ENCODE peak calls at places on chromosomes 2 and 18, in nine cellular contexts. J is NB4, A is heart right ventricle, T is MCF 10A, K is ACHN, M is endodermal cell, B is SK-MEL-5, F is head of caudate nucleus, W is MG63. H is an unnamed sample.

GRCh38 chr2:33583194-33583938 is 15.7 kb downstream of the FAM98A start:
- DNase-seq in J (peak; percentile 64), A (no peak), T (peak; percentile 49), K (peak; percentile 42), M (peak; percentile 53), B (peak; percentile 69), F (peak; percentile 38), W (no peak), H (peak; percentile 17)

GRCh38 chr2:25042321-25043240 is 705 bp downstream of the EFR3B start:
- DNase-seq in J (peak; percentile 49), A (peak; percentile 43), T (no peak), K (peak; percentile 38), M (peak; percentile 79), B (no peak), F (peak; percentile 50), W (peak; percentile 34), H (no peak)

GRCh38 chr2:138369856-138370255 is 131.7 kb upstream of the SPOPL start:
- DNase-seq in J (no peak), A (no peak), T (no peak), K (no peak), M (no peak), B (no peak), F (no peak), W (peak; percentile 16), H (no peak)

GRCh38 chr2:16948073-16948472 is 282.4 kb upstream of the CYRIA start:
- DNase-seq in J (no peak), A (no peak), T (no peak), K (no peak), M (peak; percentile 71), B (no peak), F (no peak), W (no peak), H (no peak)

GRCh38 chr18:48045744-48046143 is 115.3 kb upstream of the SMAD2 start:
- DNase-seq in J (no peak), A (no peak), T (no peak), K (no peak), M (no peak), B (no peak), F (no peak), W (no peak), H (no peak)

GRCh38 chr2:54556659-54557121 is 100.6 kb downstream of the SPTBN1 start:
- DNase-seq in J (no peak), A (no peak), T (peak; percentile 37), K (peak; percentile 72), M (no peak), B (no peak), F (no peak), W (no peak), H (peak; percentile 74)

GRCh38 chr2:235641956-235642355 is 148.1 kb downstream of the AGAP1 start:
- DNase-seq in J (no peak), A (no peak), T (no peak), K (no peak), M (no peak), B (no peak), F (no peak), W (no peak), H (no peak)

GRCh38 chr2:207219036-207219435 is 53.3 kb upstream of the KLF7 start:
- DNase-seq in J (no peak), A (no peak), T (no peak), K (no peak), M (no peak), B (no peak), F (no peak), W (no peak), H (no peak)

GRCh38 chr2:186757009-186757408 is 63.1 kb downstream of the FAM171B start:
- DNase-seq in J (no peak), A (no peak), T (no peak), K (peak; percentile 34), M (peak; percentile 79), B (no peak), F (no peak), W (no peak), H (no peak)

GRCh38 chr2:183898641-183899040 is 699.7 kb upstream of the ZNF804A start:
- DNase-seq in J (no peak), A (no peak), T (no peak), K (no peak), M (no peak), B (no peak), F (no peak), W (no peak), H (no peak)

GRCh38 chr18:13481820-13482640 is 244.3 kb downstream of the FAM210A start:
- DNase-seq in J (no peak), A (no peak), T (no peak), K (no peak), M (no peak), B (no peak), F (no peak), W (no peak), H (no peak)

GRCh38 chr2:128536925-128537620 is 218.4 kb upstream of the HS6ST1 start:
- DNase-seq in J (peak; percentile 92), A (no peak), T (peak; percentile 74), K (no peak), M (peak; percentile 88), B (peak; percentile 26), F (no peak), W (peak; percentile 88), H (peak; percentile 39)

GRCh38 chr2:111118455-111119003 is 2.2 kb upstream of the BCL2L11 start:
- DNase-seq in J (no peak), A (peak; percentile 36), T (no peak), K (no peak), M (peak; percentile 73), B (no peak), F (no peak), W (no peak), H (no peak)

GRCh38 chr2:33457588-33458247 is 18.7 kb upstream of the RASGRP3 start:
- DNase-seq in J (peak; percentile 91), A (no peak), T (peak; percentile 48), K (no peak), M (peak; percentile 71), B (no peak), F (no peak), W (peak; percentile 5), H (no peak)

GRCh38 chr2:111910609-111911277 is 12.3 kb downstream of the MERTK start:
- DNase-seq in J (no peak), A (no peak), T (no peak), K (no peak), M (no peak), B (no peak), F (no peak), W (no peak), H (no peak)

GRCh38 chr2:133390151-133390550 is 178.1 kb downstream of the NCKAP5 start:
- DNase-seq in J (no peak), A (no peak), T (peak; percentile 1), K (no peak), M (no peak), B (peak; percentile 92), F (no peak), W (peak; percentile 41), H (no peak)

GRCh38 chr2:215748446-215748845 is 264.9 kb downstream of the MREG start:
- DNase-seq in J (no peak), A (no peak), T (no peak), K (no peak), M (no peak), B (no peak), F (peak; percentile 42), W (no peak), H (peak; percentile 53)

H was measured in RCC 7860.